ENCODE peak calls at places on chromosome 7, in four cellular contexts. One of them, this sample, is unnamed.

GRCh38 chr7:3244241-3244814 is 56.7 kb upstream of the SDK1 start:
- DNase-seq in nephron progenitor cell: no peak
- DNase-seq in CD4-positive, alpha-beta T cell: no peak
- DNase-seq in HFF-Myc: peak
- DNase-seq in this sample: peak

GRCh38 chr7:100384623-100385372 is 11.5 kb downstream of the PILRA start:
- DNase-seq in nephron progenitor cell: no peak
- DNase-seq in CD4-positive, alpha-beta T cell: no peak
- DNase-seq in HFF-Myc: no peak
- DNase-seq in this sample: no peak

GRCh38 chr7:26368542-26368941 is 76.9 kb downstream of the SNX10 start:
- DNase-seq in nephron progenitor cell: no peak
- DNase-seq in CD4-positive, alpha-beta T cell: no peak
- DNase-seq in HFF-Myc: no peak
- DNase-seq in this sample: no peak

GRCh38 chr7:37352251-37352650 is 96.4 kb downstream of the ELMO1 start:
- DNase-seq in nephron progenitor cell: no peak
- DNase-seq in CD4-positive, alpha-beta T cell: no peak
- DNase-seq in HFF-Myc: no peak
- DNase-seq in this sample: no peak

GRCh38 chr7:152520861-152521302 is 85.1 kb upstream of the KMT2C start:
- DNase-seq in nephron progenitor cell: no peak
- DNase-seq in CD4-positive, alpha-beta T cell: no peak
- DNase-seq in HFF-Myc: no peak
- DNase-seq in this sample: no peak

GRCh38 chr7:68963547-68963946 is 634.7 kb upstream of the AUTS2 start:
- DNase-seq in nephron progenitor cell: no peak
- DNase-seq in CD4-positive, alpha-beta T cell: no peak
- DNase-seq in HFF-Myc: no peak
- DNase-seq in this sample: peak

GRCh38 chr7:106737202-106737562 is 76.2 kb upstream of the CCDC71L start:
- DNase-seq in nephron progenitor cell: no peak
- DNase-seq in CD4-positive, alpha-beta T cell: no peak
- DNase-seq in HFF-Myc: no peak
- DNase-seq in this sample: no peak

GRCh38 chr7:44533301-44534055 is 7.7 kb downstream of the NPC1L1 start:
- DNase-seq in nephron progenitor cell: no peak
- DNase-seq in CD4-positive, alpha-beta T cell: no peak
- DNase-seq in HFF-Myc: no peak
- DNase-seq in this sample: no peak

GRCh38 chr7:17530741-17531417 is 232.4 kb downstream of the AHR start:
- DNase-seq in nephron progenitor cell: no peak
- DNase-seq in CD4-positive, alpha-beta T cell: no peak
- DNase-seq in HFF-Myc: no peak
- DNase-seq in this sample: no peak

GRCh38 chr7:101299511-101300464 is 21.8 kb downstream of the IFT22 start:
- DNase-seq in nephron progenitor cell: peak
- DNase-seq in CD4-positive, alpha-beta T cell: no peak
- DNase-seq in HFF-Myc: no peak
- DNase-seq in this sample: peak

GRCh38 chr7:56105508-56105907 is 768 bp downstream of the CHCHD2 start:
- DNase-seq in nephron progenitor cell: no peak
- DNase-seq in CD4-positive, alpha-beta T cell: no peak
- DNase-seq in HFF-Myc: peak
- DNase-seq in this sample: no peak

GRCh38 chr7:55387062-55387965 is 22.2 kb downstream of the LANCL2 start:
- DNase-seq in nephron progenitor cell: no peak
- DNase-seq in CD4-positive, alpha-beta T cell: no peak
- DNase-seq in HFF-Myc: no peak
- DNase-seq in this sample: no peak

GRCh38 chr7:121021266-121021969 is 32.9 kb downstream of the CPED1 start:
- DNase-seq in nephron progenitor cell: no peak
- DNase-seq in CD4-positive, alpha-beta T cell: no peak
- DNase-seq in HFF-Myc: no peak
- DNase-seq in this sample: no peak

GRCh38 chr7:44325811-44326241 is 432 bp upstream of the CAMK2B start:
- DNase-seq in nephron progenitor cell: no peak
- DNase-seq in CD4-positive, alpha-beta T cell: no peak
- DNase-seq in HFF-Myc: no peak
- DNase-seq in this sample: no peak

GRCh38 chr7:43294080-43294630 is 181.7 kb downstream of the HECW1 start:
- DNase-seq in nephron progenitor cell: no peak
- DNase-seq in CD4-positive, alpha-beta T cell: no peak
- DNase-seq in HFF-Myc: peak
- DNase-seq in this sample: peak

GRCh38 chr7:43619213-43620012 is 36.5 kb downstream of the STK17A start:
- DNase-seq in nephron progenitor cell: no peak
- DNase-seq in CD4-positive, alpha-beta T cell: no peak
- DNase-seq in HFF-Myc: no peak
- DNase-seq in this sample: no peak

GRCh38 chr7:41005381-41005901 is 697.4 kb downstream of the INHBA start:
- DNase-seq in nephron progenitor cell: no peak
- DNase-seq in CD4-positive, alpha-beta T cell: no peak
- DNase-seq in HFF-Myc: peak
- DNase-seq in this sample: no peak

GRCh38 chr7:74018261-74018660 is 9.7 kb upstream of the ELN start:
- DNase-seq in nephron progenitor cell: no peak
- DNase-seq in CD4-positive, alpha-beta T cell: no peak
- DNase-seq in HFF-Myc: no peak
- DNase-seq in this sample: no peak

GRCh38 chr7:87190806-87191205 is 28.7 kb downstream of the TMEM243 start:
- DNase-seq in nephron progenitor cell: no peak
- DNase-seq in CD4-positive, alpha-beta T cell: no peak
- DNase-seq in HFF-Myc: no peak
- DNase-seq in this sample: no peak

GRCh38 chr7:69739906-69740545 is 141.8 kb downstream of the AUTS2 start:
- DNase-seq in nephron progenitor cell: no peak
- DNase-seq in CD4-positive, alpha-beta T cell: no peak
- DNase-seq in HFF-Myc: peak
- DNase-seq in this sample: no peak

GRCh38 chr7:22348379-22348778 is 8.6 kb downstream of the RAPGEF5 start:
- DNase-seq in nephron progenitor cell: no peak
- DNase-seq in CD4-positive, alpha-beta T cell: no peak
- DNase-seq in HFF-Myc: no peak
- DNase-seq in this sample: peak

GRCh38 chr7:87480386-87480785 is 4.9 kb upstream of the ABCB4 start:
- DNase-seq in nephron progenitor cell: no peak
- DNase-seq in CD4-positive, alpha-beta T cell: no peak
- DNase-seq in HFF-Myc: no peak
- DNase-seq in this sample: no peak

GRCh38 chr7:105643857-105644256 is 62.6 kb upstream of the EFCAB10 start:
- DNase-seq in nephron progenitor cell: no peak
- DNase-seq in CD4-positive, alpha-beta T cell: no peak
- DNase-seq in HFF-Myc: no peak
- DNase-seq in this sample: no peak

GRCh38 chr7:86058649-86059048 is 585.1 kb upstream of the GRM3 start:
- DNase-seq in nephron progenitor cell: no peak
- DNase-seq in CD4-positive, alpha-beta T cell: no peak
- DNase-seq in HFF-Myc: no peak
- DNase-seq in this sample: no peak

GRCh38 chr7:128841961-128842673 is 11.9 kb downstream of the FLNC start:
- DNase-seq in nephron progenitor cell: peak
- DNase-seq in CD4-positive, alpha-beta T cell: peak
- DNase-seq in HFF-Myc: no peak
- DNase-seq in this sample: no peak

This sample was measured in hepatocyte.